ENCODE peak calls at places on chromosomes 7 and 10, in seven cellular contexts. P, W, O, G, J, L and U are unnamed samples.

GRCh38 chr10:111128331-111129167 is 51.7 kb downstream of the ADRA2A start:
- DNase-seq in W (no peak), G (no peak), O (no peak), L (no peak), P (no peak), J (no peak), U (peak)

GRCh38 chr10:49429458-49429857 is 33.6 kb upstream of the DRGX start:
- DNase-seq in O (no peak), P (no peak), L (no peak), W (no peak), J (no peak), G (no peak), U (no peak)

GRCh38 chr10:50937230-50937907 is 51.9 kb upstream of the A1CF start:
- DNase-seq in L (no peak), J (peak), G (peak), P (peak), O (no peak), W (no peak), U (no peak)

GRCh38 chr7:102000123-102000522 is 182.7 kb downstream of the CUX1 start:
- DNase-seq in W (no peak), L (no peak), G (no peak), O (no peak), J (no peak), P (no peak), U (no peak)

GRCh38 chr10:94042814-94043175 is 49.1 kb downstream of the PLCE1 start:
- DNase-seq in G (no peak), J (no peak), P (peak), W (no peak), L (no peak), O (no peak), U (no peak)

GRCh38 chr7:37916673-37917660 is at the start of gene SFRP4:
- DNase-seq in P (peak), W (peak), L (peak), O (no peak), G (peak), J (peak), U (no peak)

GRCh38 chr10:31320179-31320597 is 1.2 kb downstream of the ZEB1 start:
- DNase-seq in P (no peak), W (peak), J (peak), O (peak), L (peak), G (peak), U (no peak)

GRCh38 chr10:63083904-63084689 is 49.0 kb upstream of the NRBF2 start:
- DNase-seq in P (peak), L (peak), W (peak), J (peak), O (peak), G (peak), U (peak)

GRCh38 chr10:91596821-91597396 is 36.0 kb downstream of the PPP1R3C start:
- DNase-seq in O (no peak), J (no peak), W (no peak), G (peak), L (no peak), P (peak), U (peak)

GRCh38 chr10:21402606-21403083 is 122.8 kb downstream of the SKIDA1 start:
- DNase-seq in J (no peak), O (no peak), G (peak), W (no peak), L (no peak), P (peak), U (peak)

GRCh38 chr7:16985621-16986020 is 103.8 kb upstream of the AGR3 start:
- DNase-seq in P (no peak), L (no peak), J (no peak), O (no peak), W (no peak), G (no peak), U (no peak)

GRCh38 chr7:26202019-26202985 is 757 bp downstream of the CBX3 start:
- DNase-seq in G (peak), L (peak), J (peak), P (peak), W (peak), O (peak), U (no peak)

GRCh38 chr7:29921404-29922010 is 68.1 kb downstream of the SCRN1 start:
- DNase-seq in J (peak), L (peak), P (peak), G (peak), W (peak), O (peak), U (peak)

GRCh38 chr7:42014625-42015412 is 222.2 kb downstream of the GLI3 start:
- DNase-seq in L (peak), P (peak), G (peak), O (no peak), W (peak), J (peak), U (no peak)

GRCh38 chr7:80478683-80479082 is 33.2 kb downstream of the GNAT3 start:
- DNase-seq in P (peak), L (no peak), J (no peak), O (no peak), G (peak), W (no peak), U (peak)

GRCh38 chr10:124632064-124632531 is 112.1 kb downstream of the FAM53B start:
- DNase-seq in G (peak), O (peak), L (peak), P (no peak), W (no peak), J (peak), U (no peak)

GRCh38 chr7:117281562-117281961 is 41.3 kb downstream of the WNT2 start:
- DNase-seq in L (no peak), W (no peak), P (no peak), O (no peak), G (peak), J (no peak), U (no peak)

GRCh38 chr7:150988230-150989226 is 2.3 kb upstream of the NOS3 start:
- DNase-seq in O (peak), W (peak), G (peak), P (peak), J (peak), L (peak), U (no peak)

GRCh38 chr7:103540986-103541385 is 95.0 kb upstream of the SLC26A5 start:
- DNase-seq in W (no peak), P (no peak), J (no peak), G (peak), L (no peak), O (no peak), U (peak)

GRCh38 chr7:90384433-90384832 is 18.8 kb upstream of the CLDN12 start:
- DNase-seq in J (no peak), O (no peak), G (no peak), P (peak), W (no peak), L (no peak), U (no peak)

GRCh38 chr10:78458983-78459638 is 425.4 kb downstream of the RPS24 start:
- DNase-seq in L (no peak), W (no peak), P (peak), G (peak), O (no peak), J (no peak), U (no peak)

GRCh38 chr7:87797798-87798403 is 78.3 kb downstream of the SLC25A40 start:
- DNase-seq in G (peak), O (no peak), W (no peak), P (peak), J (peak), L (no peak), U (no peak)

GRCh38 chr10:97498841-97499560 is at the start of gene UBTD1:
- DNase-seq in L (peak), P (peak), O (peak), J (peak), G (peak), W (peak), U (no peak)

GRCh38 chr7:106166651-106167342 is 54.7 kb upstream of the SYPL1 start:
- DNase-seq in L (peak), G (peak), J (peak), P (peak), W (peak), O (no peak), U (peak)

GRCh38 chr7:34156336-34156735 is 251.0 kb downstream of the BMPER start:
- DNase-seq in O (no peak), L (no peak), J (no peak), W (no peak), G (peak), P (peak), U (peak)

GRCh38 chr10:378930-379704 is 243.9 kb downstream of the ZMYND11 start:
- DNase-seq in G (no peak), W (no peak), P (no peak), J (no peak), O (no peak), L (no peak), U (no peak)

GRCh38 chr7:104985259-104985617 is 28.8 kb upstream of the KMT2E start:
- DNase-seq in J (no peak), P (no peak), W (no peak), O (no peak), L (no peak), G (no peak), U (no peak)

GRCh38 chr7:112201421-112201820 is 4.8 kb downstream of the DOCK4 start:
- DNase-seq in P (peak), O (no peak), G (peak), W (no peak), L (no peak), J (no peak), U (no peak)

GRCh38 chr7:6165075-6165474 is 107.3 kb downstream of the CYTH3 start:
- DNase-seq in L (no peak), P (no peak), W (no peak), J (no peak), O (no peak), G (no peak), U (no peak)

GRCh38 chr10:75246506-75246905 is 10.7 kb upstream of the COMTD1 start:
- DNase-seq in G (no peak), L (no peak), P (no peak), W (peak), J (no peak), O (no peak), U (no peak)

GRCh38 chr7:74579800-74580685 is 77.5 kb upstream of the GTF2I start:
- DNase-seq in J (no peak), O (no peak), W (peak), G (peak), L (no peak), P (peak), U (no peak)

GRCh38 chr7:23864984-23865383 is 155.0 kb downstream of the STK31 start:
- DNase-seq in L (no peak), G (peak), W (no peak), J (no peak), P (peak), O (no peak), U (no peak)

GRCh38 chr10:16996530-16996964 is 133.1 kb downstream of the CUBN start:
- DNase-seq in O (no peak), G (peak), P (peak), L (no peak), W (no peak), J (no peak), U (no peak)

GRCh38 chr7:30309302-30309701 is 24.9 kb downstream of the ZNRF2 start:
- DNase-seq in G (no peak), O (no peak), J (no peak), P (no peak), W (no peak), L (no peak), U (no peak)

DNA sequence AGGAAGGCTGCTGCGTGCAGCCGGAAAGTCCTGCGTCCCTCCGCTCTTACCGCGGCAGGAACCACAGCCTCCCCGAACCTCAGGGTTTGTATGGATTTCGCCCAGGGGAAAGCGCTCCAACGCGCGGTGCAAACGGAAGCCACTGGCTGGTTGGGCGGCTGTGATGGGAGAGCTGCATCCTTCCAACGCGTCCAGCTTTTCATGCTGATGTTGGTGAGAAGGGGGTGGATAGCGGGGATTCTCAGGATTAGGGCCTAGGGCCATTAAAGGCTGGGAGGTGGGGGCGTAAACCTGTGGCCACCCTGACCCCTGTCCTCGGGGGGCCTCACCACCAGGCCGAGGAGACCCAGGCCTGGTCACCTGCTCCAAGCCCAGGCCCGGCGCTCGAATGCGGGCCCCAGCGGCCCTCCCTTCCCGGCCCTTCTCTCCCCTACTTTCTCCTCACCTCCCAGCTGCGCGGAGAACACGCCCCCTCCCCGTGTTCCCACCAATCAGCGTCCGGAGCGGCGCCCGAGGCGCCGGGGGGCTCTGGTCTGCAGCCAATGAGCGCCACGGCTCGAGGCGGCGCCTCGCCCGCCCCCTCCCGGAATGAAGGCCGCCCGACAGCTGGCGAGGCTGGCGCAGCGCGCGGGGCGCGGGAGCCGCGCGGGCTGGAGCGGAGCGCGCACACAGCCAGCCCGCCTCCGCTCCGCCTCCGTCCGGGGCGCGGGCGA is 458 bp upstream of the NANOS1 start:
- DNase-seq in J (peak), O (peak), L (peak), G (peak), P (peak), W (peak), U (no peak)
- TF ChIP-seq CTCF in J (no peak), O (no peak), L (no peak), G (no peak), P (no peak), W (no peak), U (no peak)

GRCh38 chr7:20329389-20330175 is 1.1 kb upstream of the ITGB8 start:
- DNase-seq in J (peak), P (peak), L (peak), G (peak), O (no peak), W (peak), U (no peak)
- TF ChIP-seq CTCF in J (no peak), P (peak), L (peak), G (peak), O (no peak), W (no peak), U (peak)

GRCh38 chr7:140061607-140061930 is 1.2 kb downstream of the PARP12 start:
- DNase-seq in P (peak), O (no peak), G (no peak), J (no peak), L (no peak), W (no peak), U (no peak)

GRCh38 chr7:140062118-140062527 is 628 bp downstream of the PARP12 start:
- DNase-seq in W (peak), O (peak), G (peak), L (no peak), P (peak), J (no peak), U (no peak)

GRCh38 chr7:140060788-140061606 is 1.8 kb downstream of the PARP12 start:
- DNase-seq in W (peak), O (no peak), J (no peak), G (peak), P (peak), L (no peak), U (no peak)

GRCh38 chr7:140060243-140060630 is 2.5 kb downstream of the PARP12 start:
- DNase-seq in W (no peak), G (no peak), O (no peak), J (no peak), L (no peak), P (no peak), U (no peak)

GRCh38 chr7:140062528-140063299 is at the start of gene PARP12:
- DNase-seq in J (peak), G (peak), W (peak), O (peak), L (no peak), P (peak), U (no peak)
- TF ChIP-seq CTCF in J (no peak), G (no peak), W (no peak), O (no peak), L (no peak), P (no peak), U (no peak)

GRCh38 chr10:7218974-7219373 is 191.9 kb downstream of the SFMBT2 start:
- DNase-seq in J (no peak), P (peak), W (no peak), G (peak), L (no peak), O (no peak), U (peak)
- TF ChIP-seq CTCF in J (no peak), P (no peak), W (no peak), G (no peak), L (no peak), O (no peak), U (peak)

DNA sequence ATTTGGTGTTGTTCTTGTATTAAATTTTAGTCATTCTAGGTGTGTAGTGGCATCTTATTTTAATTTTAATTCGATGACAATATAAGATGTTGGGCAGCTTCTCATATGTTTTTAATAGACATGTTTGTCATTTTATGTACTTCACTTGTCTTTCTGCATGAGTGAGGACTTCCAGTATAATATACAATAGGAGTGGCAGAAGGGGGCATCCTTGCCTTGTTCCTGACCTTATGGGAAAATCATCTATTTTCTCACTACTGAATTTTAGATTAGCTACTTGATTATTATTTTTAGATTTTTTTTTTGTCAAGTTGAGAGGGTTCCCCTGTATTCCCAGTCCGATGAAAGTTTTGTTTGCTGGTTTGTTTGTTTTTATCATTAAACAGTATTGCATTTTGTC is 495.2 kb upstream of the GRM3 start:
- DNase-seq in G (no peak), L (no peak), O (no peak), W (no peak), J (no peak), P (no peak), U (no peak)
- TF ChIP-seq CTCF in G (no peak), L (no peak), O (no peak), W (no peak), J (no peak), P (no peak), U (no peak)

DNA sequence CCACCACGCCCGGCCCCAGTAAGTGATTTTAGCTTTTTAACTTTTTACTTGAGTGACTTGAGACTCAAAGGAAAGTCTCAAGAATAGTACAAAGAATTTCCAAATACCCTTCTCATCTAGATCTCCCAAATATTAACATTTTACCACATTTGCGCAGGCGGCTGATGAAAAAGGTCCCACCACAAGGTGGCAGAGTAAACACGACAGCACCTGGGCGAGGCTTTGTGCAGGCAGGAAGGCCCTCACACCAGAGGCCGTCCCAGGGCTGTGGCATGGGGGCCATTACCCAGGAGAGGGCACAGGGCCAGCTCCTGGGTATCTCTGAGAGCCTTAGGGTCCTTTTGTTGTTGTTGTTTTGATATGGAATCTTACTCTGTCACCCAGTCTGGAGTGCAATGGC is 50.0 kb upstream of the WIPI2 start:
- DNase-seq in G (peak), J (peak), L (peak), P (peak), O (no peak), W (peak), U (no peak)
- TF ChIP-seq CTCF in G (peak), J (peak), L (peak), P (peak), O (no peak), W (peak), U (peak)

DNA sequence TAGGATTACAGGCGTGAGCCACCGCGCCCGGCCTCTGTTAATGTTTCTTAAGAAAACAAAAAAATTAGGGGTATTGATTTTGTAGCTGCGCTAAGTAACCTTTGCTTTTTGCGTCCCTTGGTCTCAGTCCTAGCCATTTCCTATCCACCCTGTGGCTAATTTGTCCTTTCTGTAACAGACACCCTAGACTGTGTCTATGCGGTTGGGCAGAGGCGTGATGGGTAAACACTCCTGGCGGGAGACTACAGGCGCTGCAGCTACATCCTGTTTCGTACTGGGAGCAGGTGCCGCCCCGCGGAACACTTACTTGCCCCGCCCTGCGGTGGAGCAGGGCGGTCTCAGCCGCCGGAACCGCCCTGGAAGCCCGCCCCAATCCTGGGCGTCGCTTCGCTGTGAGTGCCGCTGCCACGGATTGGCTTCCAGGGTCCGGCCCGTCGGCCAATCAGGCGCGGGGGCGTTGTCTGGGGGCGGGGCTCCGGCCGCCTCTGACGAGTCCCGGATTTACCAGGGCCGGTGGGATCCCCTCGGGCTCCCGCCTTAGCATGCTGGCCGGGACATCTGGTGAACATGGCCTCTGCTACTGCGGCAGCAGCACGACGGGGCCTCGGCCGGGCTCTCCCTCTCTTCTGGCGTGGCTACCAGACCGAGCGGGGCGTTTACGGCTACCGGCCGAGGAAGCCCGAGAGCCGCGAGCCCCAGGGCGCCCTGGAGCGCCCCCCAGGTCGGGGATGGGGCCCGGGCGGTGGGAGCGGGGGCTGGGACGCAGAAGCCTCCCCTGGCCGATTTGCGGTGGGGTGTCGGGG is at the start of gene DHTKD1:
- DNase-seq in J (peak), L (peak), O (peak), P (peak), W (peak), G (peak), U (peak)
- TF ChIP-seq CTCF in J (no peak), L (peak), O (peak), P (peak), W (peak), G (peak), U (peak)